ENCODE peak calls at places on chromosome 11, in five cellular contexts. S, C, U, I and T are unnamed samples. For H3K9me3 and H3K27me3, the result is how much of the 10 kb centered on the place peaks cover.

GRCh38 chr11:41845066-41845465 is 385.6 kb upstream of the LRRC4C start:
- DNase-seq in S (no peak), C (no peak), U (no peak), I (no peak), T (no peak)

GRCh38 chr11:6771926-6772898 is at the start of gene OR2AG2:
- DNase-seq in S (no peak), C (no peak), U (no peak), I (no peak), T (no peak)

GRCh38 chr11:118620529-118621070 is 13.2 kb downstream of the PHLDB1 start:
- DNase-seq in S (peak), C (no peak), U (no peak), I (peak), T (no peak)

GRCh38 chr11:77633856-77634425 is 3.7 kb downstream of the CLNS1A start:
- DNase-seq in S (no peak), C (no peak), U (no peak), I (no peak), T (peak)

GRCh38 chr11:29159552-29160465 is 857.0 kb downstream of the KCNA4 start:
- DNase-seq in S (no peak), C (no peak), U (peak), I (no peak), T (peak)

GRCh38 chr11:65420506-65421203 is 1.9 kb upstream of the NEAT1 start:
- DNase-seq in S (no peak), C (no peak), U (no peak), I (no peak), T (no peak)

GRCh38 chr11:121446752-121447156 is 5.4 kb upstream of the SORL1 start:
- DNase-seq in S (no peak), C (no peak), U (peak), I (no peak), T (no peak)

GRCh38 chr11:73340164-73340563 is 32.1 kb downstream of the ARHGEF17 start:
- DNase-seq in S (no peak), C (no peak), U (no peak), I (no peak), T (no peak)

GRCh38 chr11:64037027-64037633 is 1.4 kb downstream of the FLRT1 start:
- DNase-seq in S (no peak), C (no peak), U (no peak), I (peak), T (no peak)

GRCh38 chr11:22317656-22318055 is 20.5 kb upstream of the SLC17A6 start:
- DNase-seq in S (no peak), C (no peak), U (no peak), I (peak), T (no peak)

GRCh38 chr11:58591659-58592058 is 12.8 kb downstream of the ZFP91 start:
- DNase-seq in S (no peak), C (no peak), U (no peak), I (no peak), T (no peak)

GRCh38 chr11:2516276-2517015 is 71.6 kb downstream of the KCNQ1 start:
- DNase-seq in S (no peak), C (no peak), U (no peak), I (no peak), T (no peak)

GRCh38 chr11:68317147-68317785 is 4.9 kb downstream of the LRP5 start:
- DNase-seq in S (no peak), C (no peak), U (no peak), I (no peak), T (no peak)

GRCh38 chr11:28760676-28761390 is 652.6 kb downstream of the METTL15 start:
- DNase-seq in S (no peak), C (no peak), U (peak), I (no peak), T (no peak)

GRCh38 chr11:14388352-14388751 is 29.4 kb upstream of the RRAS2 start:
- DNase-seq in S (no peak), C (no peak), U (no peak), I (no peak), T (no peak)

GRCh38 chr11:126502159-126502558 is 146.7 kb downstream of the ST3GAL4 start:
- DNase-seq in S (no peak), C (no peak), U (no peak), I (no peak), T (no peak)

GRCh38 chr11:123702137-123702536 is 39.3 kb downstream of the ZNF202 start:
- DNase-seq in S (no peak), C (no peak), U (no peak), I (peak), T (no peak)

GRCh38 chr11:68354181-68354872 is 41.9 kb downstream of the LRP5 start:
- DNase-seq in S (peak), C (no peak), U (peak), I (peak), T (peak)

GRCh38 chr11:72230764-72231365 is 6.3 kb downstream of the INPPL1 start:
- DNase-seq in S (no peak), C (no peak), U (no peak), I (no peak), T (no peak)

GRCh38 chr11:65593518-65594414 is 1.8 kb downstream of the KCNK7 start:
- DNase-seq in S (peak), C (peak), U (peak), I (peak), T (no peak)

GRCh38 chr11:96342971-96343711 is at the start of gene MAML2:
- DNase-seq in S (peak), C (peak), U (peak), I (peak), T (peak)

GRCh38 chr11:65150513-65151271 is 16.4 kb upstream of the SYVN1 start:
- DNase-seq in S (peak), C (no peak), U (peak), I (peak), T (peak)

GRCh38 chr11:20367313-20367948 is 3.9 kb downstream of the HTATIP2 start:
- DNase-seq in S (no peak), C (peak), U (peak), I (no peak), T (peak)

DNA sequence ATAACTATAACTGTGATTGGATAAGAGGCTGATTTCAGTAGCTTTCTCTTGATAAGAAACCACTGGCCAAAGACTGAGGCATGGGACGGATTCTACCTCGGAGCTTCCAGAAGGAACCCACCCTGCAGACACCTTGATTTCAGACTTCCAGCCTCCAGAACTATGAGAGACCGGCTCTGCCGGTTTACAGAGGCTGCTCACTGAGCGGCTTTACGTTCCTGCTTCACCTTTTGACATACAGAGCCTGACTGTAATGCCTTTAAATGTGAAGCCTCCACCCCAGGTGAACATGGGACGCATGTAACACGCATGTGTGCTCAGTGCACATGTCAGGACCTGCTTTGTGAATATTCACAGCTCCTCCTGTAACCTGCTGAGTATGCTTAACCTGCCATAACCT is 361.5 kb downstream of the CTTN start:
- DNase-seq in S (no peak), C (no peak), U (no peak), I (no peak), T (no peak)
- H3K9me3 ChIP-seq in S (under half), C (under half), U (under half), I (under half), T (under half)

GRCh38 chr11:124868322-124869274 is 3.4 kb downstream of the ROBO3 start:
- DNase-seq in S (no peak), C (no peak), U (no peak), I (peak), T (no peak)
- H3K27me3 ChIP-seq in S (under half), C (half or more), U (half or more), I (half or more), T (half or more)

DNA sequence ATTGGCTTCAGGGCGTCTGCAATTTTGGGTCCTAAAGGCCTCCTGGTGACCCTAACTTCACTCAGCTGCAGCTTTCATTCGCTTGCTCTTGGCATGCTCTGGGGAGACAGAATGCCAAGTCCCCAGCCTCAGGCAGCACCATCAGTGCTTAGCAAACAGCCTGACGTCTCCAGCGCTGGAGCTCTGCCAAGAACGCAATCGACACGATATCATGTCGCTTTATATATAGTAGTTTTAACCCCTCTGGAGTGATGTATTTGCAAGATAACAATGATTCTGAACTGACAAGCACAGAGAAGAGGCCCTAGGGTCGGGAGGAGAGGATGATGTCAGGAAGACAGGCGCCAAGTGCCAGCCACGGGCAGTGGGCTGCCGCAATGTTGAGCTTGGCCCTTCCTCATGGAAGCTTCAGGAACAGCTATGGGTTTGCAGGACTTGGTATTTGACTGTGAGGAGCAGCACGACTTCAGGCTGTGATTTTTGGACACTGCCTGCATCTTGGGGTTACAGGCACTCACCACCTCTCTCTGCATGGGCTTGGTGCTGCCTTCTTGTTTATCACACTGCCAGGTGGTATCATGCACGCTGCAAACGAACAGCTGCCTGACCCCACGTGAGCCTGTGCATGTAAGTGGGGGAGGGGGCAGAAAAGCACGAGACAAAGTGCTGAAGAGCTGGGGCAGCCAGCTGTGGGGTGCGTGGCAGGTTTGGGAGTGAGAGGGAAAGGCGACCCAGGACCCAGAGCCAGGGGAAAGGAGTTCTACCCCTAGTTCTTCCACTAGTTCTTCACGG is 26.1 kb downstream of the B3GAT1 start:
- DNase-seq in S (no peak), C (no peak), U (no peak), I (no peak), T (peak)
- H3K9me3 ChIP-seq in S (under half), C (under half), U (under half), I (under half), T (under half)

GRCh38 chr11:507727-508515 is 879 bp upstream of the RNH1 start:
- DNase-seq in S (no peak), C (no peak), U (peak), I (peak), T (no peak)

GRCh38 chr11:508956-509355 is 1.9 kb upstream of the RNH1 start:
- DNase-seq in S (no peak), C (no peak), U (no peak), I (no peak), T (no peak)

GRCh38 chr11:504994-505344 is 2.1 kb downstream of the RNH1 start:
- DNase-seq in S (no peak), C (no peak), U (no peak), I (no peak), T (no peak)

GRCh38 chr11:506238-506949 is 648 bp downstream of the RNH1 start:
- DNase-seq in S (peak), C (peak), U (peak), I (peak), T (peak)

GRCh38 chr11:506950-507726 is at the start of gene RNH1:
- DNase-seq in S (peak), C (peak), U (peak), I (peak), T (peak)
- H3K27me3 ChIP-seq in S (under half), C (under half), U (under half), I (under half), T (under half)

DNA sequence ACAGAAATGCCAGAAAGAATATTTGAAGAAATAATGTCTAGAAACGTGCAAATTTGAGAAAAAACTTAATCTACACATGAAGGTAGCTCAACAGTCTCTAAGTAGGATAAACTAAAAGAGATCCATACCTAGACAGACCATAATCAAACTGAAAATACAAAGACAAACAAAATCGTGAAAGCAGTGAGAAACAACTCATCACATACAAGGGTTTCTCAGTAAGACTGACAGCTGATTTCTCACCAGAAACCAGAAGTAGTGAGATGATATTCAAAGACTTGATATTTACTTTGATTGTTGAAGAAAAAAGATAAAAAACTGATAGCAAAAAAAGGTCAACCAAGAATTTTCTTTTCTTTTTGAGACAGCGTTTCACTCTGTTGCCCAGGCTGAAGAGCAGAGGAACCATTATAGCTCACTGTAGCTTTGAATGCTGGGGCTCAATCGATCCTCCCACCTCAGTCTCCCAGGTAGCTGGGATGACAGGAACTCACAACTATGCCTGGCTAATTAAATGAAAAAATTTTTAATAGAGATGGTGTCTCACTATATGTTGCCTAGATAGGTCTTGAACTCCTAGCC is 17.4 kb downstream of the NPAT start:
- DNase-seq in S (no peak), C (no peak), U (no peak), I (no peak), T (no peak)
- H3K9me3 ChIP-seq in S (under half), C (under half), U (under half), I (under half), T (under half)

GRCh38 chr11:45659031-45659817 is 6.2 kb downstream of the CHST1 start:
- DNase-seq in S (no peak), C (no peak), U (no peak), I (no peak), T (no peak)
- H3K27me3 ChIP-seq in S (under half), C (under half), U (under half), I (under half), T (under half)